ENCODE peak calls at places on chromosome 3, in eight cellular contexts. P is hepatocyte; Z is CD8-positive, alpha-beta memory T cell; W is fibroblast of lung; F is heart left ventricle; S is stomach; M is upper lobe of left lung; X is right atrium auricular region. Q is an unnamed sample.

GRCh38 chr3:7536921-7537320 is 676.0 kb downstream of the GRM7 start:
- DNase-seq in P (no peak), Z (no peak), W (no peak), F (no peak), S (no peak), M (no peak), X (no peak), Q (no peak)

GRCh38 chr3:8509961-8510360 is 8.3 kb downstream of the LMCD1 start:
- DNase-seq in P (no peak), Z (no peak), W (peak; percentile 91), F (no peak), S (no peak), M (peak; percentile 30), X (no peak), Q (no peak)

GRCh38 chr3:162780313-162780712 is 1283.7 kb downstream of the OTOL1 start:
- DNase-seq in P (no peak), Z (no peak), W (no peak), F (no peak), S (no peak), M (no peak), X (no peak), Q (no peak)

GRCh38 chr3:122088519-122088918 is 33.4 kb downstream of the CD86 start:
- DNase-seq in P (no peak), Z (no peak), W (no peak), F (no peak), S (no peak), M (no peak), X (no peak), Q (no peak)

GRCh38 chr3:145116769-145117168 is 1044.2 kb downstream of the PLOD2 start:
- DNase-seq in P (no peak), Z (no peak), W (no peak), F (no peak), S (no peak), M (no peak), X (no peak), Q (no peak)

GRCh38 chr3:197312431-197312830 is 14.0 kb upstream of the DLG1 start:
- DNase-seq in P (no peak), Z (no peak), W (no peak), F (no peak), S (no peak), M (no peak), X (no peak), Q (no peak)

GRCh38 chr3:43852066-43852465 is 161.3 kb downstream of the ABHD5 start:
- DNase-seq in P (no peak), Z (no peak), W (peak; percentile 19), F (no peak), S (no peak), M (no peak), X (no peak), Q (no peak)

GRCh38 chr3:195103623-195104022 is 167.3 kb downstream of the XXYLT1 start:
- DNase-seq in P (no peak), Z (no peak), W (no peak), F (no peak), S (no peak), M (no peak), X (no peak), Q (no peak)

GRCh38 chr3:159609620-159610019 is 379.0 kb upstream of the IL12A start:
- DNase-seq in P (no peak), Z (no peak), W (no peak), F (no peak), S (no peak), M (no peak), X (no peak), Q (no peak)

GRCh38 chr3:101803152-101803782 is 24.3 kb downstream of the NXPE3 start:
- DNase-seq in P (peak; percentile 90), Z (peak; percentile 67), W (peak; percentile 83), F (peak; percentile 54), S (peak; percentile 42), M (peak; percentile 13), X (no peak), Q (peak; percentile 82)

GRCh38 chr3:144662729-144663128 is 691.1 kb downstream of the DIPK2A start:
- DNase-seq in P (no peak), Z (no peak), W (no peak), F (no peak), S (no peak), M (no peak), X (no peak), Q (no peak)

GRCh38 chr3:52534281-52535183 is 875 bp upstream of the NT5DC2 start:
- DNase-seq in P (peak; percentile 55), Z (no peak), W (peak; percentile 46), F (peak; percentile 29), S (peak; percentile 30), M (peak; percentile 87), X (peak; percentile 72), Q (no peak)

GRCh38 chr3:134677196-134677986 is 26.6 kb upstream of the KY start:
- DNase-seq in P (no peak), Z (no peak), W (no peak), F (peak; percentile 25), S (no peak), M (no peak), X (no peak), Q (peak; percentile 18)

GRCh38 chr3:111980716-111981456 is 2.1 kb downstream of the ABHD10 start:
- DNase-seq in P (no peak), Z (no peak), W (no peak), F (no peak), S (no peak), M (no peak), X (no peak), Q (no peak)

GRCh38 chr3:126258670-126259069 is 78.3 kb upstream of the ALDH1L1 start:
- DNase-seq in P (no peak), Z (no peak), W (peak; percentile 31), F (no peak), S (no peak), M (no peak), X (no peak), Q (no peak)

GRCh38 chr3:193842029-193842782 is 249.2 kb downstream of the OPA1 start:
- DNase-seq in P (no peak), Z (no peak), W (no peak), F (no peak), S (peak; percentile 64), M (no peak), X (peak; percentile 57), Q (peak; percentile 42)

GRCh38 chr3:8303466-8303865 is 198.2 kb upstream of the LMCD1 start:
- DNase-seq in P (no peak), Z (no peak), W (no peak), F (no peak), S (no peak), M (no peak), X (no peak), Q (no peak)

GRCh38 chr3:71514621-71515020 is 68.9 kb downstream of the FOXP1 start:
- DNase-seq in P (no peak), Z (no peak), W (no peak), F (no peak), S (no peak), M (no peak), X (no peak), Q (no peak)

GRCh38 chr3:126161309-126161708 is 19.1 kb downstream of the ALDH1L1 start:
- DNase-seq in P (no peak), Z (no peak), W (no peak), F (no peak), S (no peak), M (no peak), X (no peak), Q (no peak)

GRCh38 chr3:58411036-58411435 is 22.6 kb downstream of the PDHB start:
- DNase-seq in P (no peak), Z (no peak), W (no peak), F (no peak), S (no peak), M (no peak), X (no peak), Q (no peak)

GRCh38 chr3:98986073-98986472 is 84.6 kb upstream of the DCBLD2 start:
- DNase-seq in P (peak; percentile 34), Z (no peak), W (peak; percentile 93), F (peak; percentile 26), S (no peak), M (no peak), X (no peak), Q (no peak)

DNA sequence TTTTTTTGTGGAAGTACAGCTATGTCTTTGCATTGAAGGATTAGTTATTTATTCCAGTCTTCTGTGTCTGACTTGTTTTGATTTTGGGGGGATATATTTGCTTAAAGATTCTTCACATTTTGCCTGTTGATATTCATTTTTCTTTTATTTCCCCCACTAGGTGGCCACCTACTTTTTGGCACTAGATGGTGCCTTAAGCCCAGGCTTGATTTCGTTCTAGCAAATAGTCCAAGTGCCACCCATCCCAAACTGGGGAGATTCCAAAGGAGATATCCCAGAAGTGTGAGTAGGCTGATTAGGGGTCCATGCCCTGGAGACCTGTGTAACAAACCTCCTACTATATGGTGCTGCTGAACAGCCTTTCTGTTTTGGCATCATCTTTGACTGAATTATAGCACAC is 80.0 kb upstream of the SPATA16 start:
- DNase-seq in P (no peak), Z (no peak), W (peak; percentile 2), F (no peak), S (no peak), M (no peak), X (no peak), Q (no peak)
- H3K27ac ChIP-seq in P (no peak overlapping the region), Z (no peak overlapping the region), W (no peak overlapping the region), F (no peak overlapping the region), S (no peak overlapping the region), M (no peak overlapping the region), X (no peak overlapping the region), Q (no peak overlapping the region)

GRCh38 chr3:15207836-15208504 is 1.9 kb downstream of the CAPN7 start:
- DNase-seq in P (no peak), Z (no peak), W (peak; percentile 5), F (no peak), S (no peak), M (no peak), X (no peak), Q (no peak)
- H3K27me3 ChIP-seq in P (no peaks in the 10 kb centered on the region), Z (no peaks in the 10 kb centered on the region), W (no peaks in the 10 kb centered on the region), F (no peaks in the 10 kb centered on the region), S (no peaks in the 10 kb centered on the region), M (no peaks in the 10 kb centered on the region), X (no peaks in the 10 kb centered on the region), Q (no peaks in the 10 kb centered on the region)

DNA sequence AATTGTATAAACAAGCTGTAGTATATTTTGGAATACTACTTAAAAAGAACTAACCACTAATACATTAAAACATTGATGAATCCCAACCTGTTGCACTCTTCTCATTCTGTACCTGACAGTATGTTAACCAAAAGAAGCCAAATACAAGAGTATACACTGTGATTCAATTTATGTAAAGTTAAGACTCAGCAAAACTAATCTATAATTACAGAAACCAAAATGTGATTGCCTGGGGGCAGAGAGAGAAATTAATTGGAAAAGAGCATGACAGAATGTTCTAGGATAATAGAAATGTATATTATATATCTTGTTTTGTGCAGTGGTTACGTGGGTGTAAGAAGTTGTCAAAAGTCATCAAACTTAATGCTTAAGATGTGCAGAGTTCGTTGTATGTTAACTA is 31.1 kb downstream of the PIK3CA start:
- DNase-seq in P (no peak), Z (no peak), W (no peak), F (no peak), S (no peak), M (no peak), X (no peak), Q (no peak)
- H3K4me1 ChIP-seq in P (peaks cover 3% of the 10 kb centered on the region), Z (peaks cover 33% of the 10 kb centered on the region), W (peaks cover 14% of the 10 kb centered on the region), F (peaks cover 83% of the 10 kb centered on the region), S (peaks cover 66% of the 10 kb centered on the region), M (peaks cover 35% of the 10 kb centered on the region), X (no peaks in the 10 kb centered on the region), Q (peaks cover 12% of the 10 kb centered on the region)

DNA sequence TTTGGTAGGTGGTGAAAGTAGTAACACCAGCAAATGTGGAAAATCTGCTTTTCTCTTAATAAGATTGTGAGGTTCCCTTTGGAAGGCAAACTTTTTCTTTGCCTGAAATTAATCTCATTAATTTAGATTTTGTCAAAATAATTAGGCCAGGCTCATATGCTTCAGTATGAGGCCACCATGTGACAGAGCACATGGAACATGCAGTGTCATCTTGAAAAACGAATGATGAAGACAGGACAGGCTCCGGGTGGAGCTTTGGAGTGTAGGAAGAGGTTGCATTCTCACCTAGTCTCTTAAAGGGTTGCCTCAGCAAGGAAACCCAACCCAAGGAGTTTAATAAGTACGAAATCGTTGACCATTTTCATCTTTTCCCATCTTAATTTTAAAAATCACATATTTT is 18.6 kb upstream of the LZTFL1 start:
- DNase-seq in P (no peak), Z (no peak), W (no peak), F (no peak), S (no peak), M (no peak), X (no peak), Q (no peak)
- H3K27ac ChIP-seq in P (peak overlapping the region; percentile 66), Z (no peak overlapping the region), W (no peak overlapping the region), F (no peak overlapping the region), S (no peak overlapping the region), M (no peak overlapping the region), X (no peak overlapping the region), Q (peak overlapping the region; percentile 40)